ENCODE peak calls at places on chromosomes 5 and 9, in eight cellular contexts. One of them, this sample, is unnamed.
A peak's percentile ranks its signal among the peaks of the same experiment; 100 is the strongest.

GRCh38 chr9:37859043-37859442 is 44.9 kb downstream of the SLC25A51 start:
- DNase-seq in glutamatergic neuron: no peak
- DNase-seq in DMS153: no peak
- DNase-seq in astrocyte of the cerebellum: no peak
- DNase-seq in chondrocyte: no peak
- DNase-seq in NCI-H226: no peak
- DNase-seq in heart right ventricle: no peak
- DNase-seq in stimulated activated CD4-positive, alpha-beta T cell treated with anti-CD3 and anti-CD28 coated beads, Interleukin-4, amount 100 ng/mL, for 24 hours: no peak
- DNase-seq in this sample: no peak

GRCh38 chr5:57718155-57718554 is 235.5 kb upstream of the ACTBL2 start:
- DNase-seq in glutamatergic neuron: no peak
- DNase-seq in DMS153: no peak
- DNase-seq in stimulated activated CD4-positive, alpha-beta T cell treated with anti-CD3 and anti-CD28 coated beads, Interleukin-4, amount 100 ng/mL, for 24 hours: no peak
- DNase-seq in astrocyte of the cerebellum: no peak
- DNase-seq in chondrocyte: no peak
- DNase-seq in NCI-H226: no peak
- DNase-seq in heart right ventricle: no peak
- DNase-seq in this sample: no peak

GRCh38 chr9:5629312-5630037 is 568 bp downstream of the RIC1 start:
- DNase-seq in glutamatergic neuron: peak; percentile 71
- DNase-seq in stimulated activated CD4-positive, alpha-beta T cell treated with anti-CD3 and anti-CD28 coated beads, Interleukin-4, amount 100 ng/mL, for 24 hours: peak; percentile 51
- DNase-seq in DMS153: no peak
- DNase-seq in NCI-H226: no peak
- DNase-seq in chondrocyte: peak; percentile 93
- DNase-seq in heart right ventricle: peak; percentile 64
- DNase-seq in astrocyte of the cerebellum: no peak
- DNase-seq in this sample: peak; percentile 70

GRCh38 chr5:125470503-125470902 is 724.1 kb upstream of the ZNF608 start:
- DNase-seq in astrocyte of the cerebellum: no peak
- DNase-seq in heart right ventricle: no peak
- DNase-seq in chondrocyte: no peak
- DNase-seq in stimulated activated CD4-positive, alpha-beta T cell treated with anti-CD3 and anti-CD28 coated beads, Interleukin-4, amount 100 ng/mL, for 24 hours: no peak
- DNase-seq in glutamatergic neuron: no peak
- DNase-seq in DMS153: no peak
- DNase-seq in NCI-H226: no peak
- DNase-seq in this sample: no peak

GRCh38 chr9:129569506-129570449 is 51.1 kb downstream of the C9orf50 start:
- DNase-seq in chondrocyte: no peak
- DNase-seq in glutamatergic neuron: no peak
- DNase-seq in DMS153: no peak
- DNase-seq in stimulated activated CD4-positive, alpha-beta T cell treated with anti-CD3 and anti-CD28 coated beads, Interleukin-4, amount 100 ng/mL, for 24 hours: no peak
- DNase-seq in astrocyte of the cerebellum: no peak
- DNase-seq in NCI-H226: peak; percentile 50
- DNase-seq in heart right ventricle: no peak
- DNase-seq in this sample: peak; percentile 26

GRCh38 chr9:130639866-130640555 is 24.4 kb upstream of the PRDM12 start:
- DNase-seq in astrocyte of the cerebellum: no peak
- DNase-seq in chondrocyte: peak; percentile 59
- DNase-seq in DMS153: no peak
- DNase-seq in NCI-H226: no peak
- DNase-seq in glutamatergic neuron: no peak
- DNase-seq in heart right ventricle: no peak
- DNase-seq in stimulated activated CD4-positive, alpha-beta T cell treated with anti-CD3 and anti-CD28 coated beads, Interleukin-4, amount 100 ng/mL, for 24 hours: no peak
- DNase-seq in this sample: no peak

GRCh38 chr5:80184235-80185023 is 71.4 kb downstream of the SERINC5 start:
- DNase-seq in glutamatergic neuron: no peak
- DNase-seq in heart right ventricle: no peak
- DNase-seq in chondrocyte: no peak
- DNase-seq in DMS153: peak; percentile 40
- DNase-seq in astrocyte of the cerebellum: no peak
- DNase-seq in NCI-H226: no peak
- DNase-seq in stimulated activated CD4-positive, alpha-beta T cell treated with anti-CD3 and anti-CD28 coated beads, Interleukin-4, amount 100 ng/mL, for 24 hours: no peak
- DNase-seq in this sample: no peak

GRCh38 chr5:143134269-143134668 is 269.2 kb downstream of the NR3C1 start:
- DNase-seq in heart right ventricle: no peak
- DNase-seq in astrocyte of the cerebellum: no peak
- DNase-seq in DMS153: no peak
- DNase-seq in chondrocyte: no peak
- DNase-seq in glutamatergic neuron: no peak
- DNase-seq in NCI-H226: no peak
- DNase-seq in stimulated activated CD4-positive, alpha-beta T cell treated with anti-CD3 and anti-CD28 coated beads, Interleukin-4, amount 100 ng/mL, for 24 hours: no peak
- DNase-seq in this sample: no peak

GRCh38 chr5:108798866-108799265 is 51.2 kb downstream of the FER start:
- DNase-seq in chondrocyte: no peak
- DNase-seq in DMS153: no peak
- DNase-seq in stimulated activated CD4-positive, alpha-beta T cell treated with anti-CD3 and anti-CD28 coated beads, Interleukin-4, amount 100 ng/mL, for 24 hours: no peak
- DNase-seq in astrocyte of the cerebellum: no peak
- DNase-seq in heart right ventricle: no peak
- DNase-seq in glutamatergic neuron: no peak
- DNase-seq in NCI-H226: no peak
- DNase-seq in this sample: no peak

GRCh38 chr5:61659221-61659696 is 327.2 kb downstream of the ZSWIM6 start:
- DNase-seq in heart right ventricle: peak; percentile 46
- DNase-seq in DMS153: no peak
- DNase-seq in astrocyte of the cerebellum: no peak
- DNase-seq in glutamatergic neuron: no peak
- DNase-seq in chondrocyte: no peak
- DNase-seq in stimulated activated CD4-positive, alpha-beta T cell treated with anti-CD3 and anti-CD28 coated beads, Interleukin-4, amount 100 ng/mL, for 24 hours: no peak
- DNase-seq in NCI-H226: no peak
- DNase-seq in this sample: no peak

GRCh38 chr9:14910178-14910805 is at the start of gene FREM1:
- DNase-seq in astrocyte of the cerebellum: no peak
- DNase-seq in glutamatergic neuron: peak; percentile 78
- DNase-seq in NCI-H226: no peak
- DNase-seq in stimulated activated CD4-positive, alpha-beta T cell treated with anti-CD3 and anti-CD28 coated beads, Interleukin-4, amount 100 ng/mL, for 24 hours: no peak
- DNase-seq in chondrocyte: no peak
- DNase-seq in heart right ventricle: peak; percentile 25
- DNase-seq in DMS153: peak; percentile 31
- DNase-seq in this sample: no peak

GRCh38 chr5:9324348-9325056 is 221.4 kb downstream of the SEMA5A start:
- DNase-seq in NCI-H226: peak; percentile 91
- DNase-seq in astrocyte of the cerebellum: peak; percentile 16
- DNase-seq in chondrocyte: no peak
- DNase-seq in heart right ventricle: peak; percentile 19
- DNase-seq in stimulated activated CD4-positive, alpha-beta T cell treated with anti-CD3 and anti-CD28 coated beads, Interleukin-4, amount 100 ng/mL, for 24 hours: no peak
- DNase-seq in glutamatergic neuron: no peak
- DNase-seq in DMS153: peak; percentile 22
- DNase-seq in this sample: no peak

GRCh38 chr9:113593682-113594281 is 130.3 kb downstream of the RGS3 start:
- DNase-seq in NCI-H226: peak; percentile 95
- DNase-seq in glutamatergic neuron: peak; percentile 85
- DNase-seq in stimulated activated CD4-positive, alpha-beta T cell treated with anti-CD3 and anti-CD28 coated beads, Interleukin-4, amount 100 ng/mL, for 24 hours: no peak
- DNase-seq in astrocyte of the cerebellum: peak; percentile 92
- DNase-seq in heart right ventricle: peak; percentile 97
- DNase-seq in chondrocyte: peak; percentile 97
- DNase-seq in DMS153: no peak
- DNase-seq in this sample: peak; percentile 77

GRCh38 chr5:89388872-89389271 is 505.9 kb upstream of the MEF2C start:
- DNase-seq in glutamatergic neuron: no peak
- DNase-seq in heart right ventricle: no peak
- DNase-seq in DMS153: no peak
- DNase-seq in astrocyte of the cerebellum: no peak
- DNase-seq in stimulated activated CD4-positive, alpha-beta T cell treated with anti-CD3 and anti-CD28 coated beads, Interleukin-4, amount 100 ng/mL, for 24 hours: no peak
- DNase-seq in NCI-H226: no peak
- DNase-seq in chondrocyte: no peak
- DNase-seq in this sample: peak; percentile 8

GRCh38 chr9:134728801-134729495 is 87.3 kb downstream of the COL5A1 start:
- DNase-seq in NCI-H226: no peak
- DNase-seq in glutamatergic neuron: no peak
- DNase-seq in astrocyte of the cerebellum: no peak
- DNase-seq in DMS153: no peak
- DNase-seq in heart right ventricle: no peak
- DNase-seq in stimulated activated CD4-positive, alpha-beta T cell treated with anti-CD3 and anti-CD28 coated beads, Interleukin-4, amount 100 ng/mL, for 24 hours: no peak
- DNase-seq in chondrocyte: no peak
- DNase-seq in this sample: no peak

GRCh38 chr9:37611961-37612360 is 19.6 kb upstream of the TOMM5 start:
- DNase-seq in heart right ventricle: no peak
- DNase-seq in stimulated activated CD4-positive, alpha-beta T cell treated with anti-CD3 and anti-CD28 coated beads, Interleukin-4, amount 100 ng/mL, for 24 hours: no peak
- DNase-seq in DMS153: no peak
- DNase-seq in glutamatergic neuron: peak; percentile 29
- DNase-seq in NCI-H226: no peak
- DNase-seq in chondrocyte: no peak
- DNase-seq in astrocyte of the cerebellum: no peak
- DNase-seq in this sample: no peak

GRCh38 chr5:74642543-74642863 is 2.0 kb upstream of the ENC1 start:
- DNase-seq in stimulated activated CD4-positive, alpha-beta T cell treated with anti-CD3 and anti-CD28 coated beads, Interleukin-4, amount 100 ng/mL, for 24 hours: no peak
- DNase-seq in chondrocyte: no peak
- DNase-seq in NCI-H226: no peak
- DNase-seq in astrocyte of the cerebellum: no peak
- DNase-seq in glutamatergic neuron: no peak
- DNase-seq in DMS153: no peak
- DNase-seq in heart right ventricle: no peak
- DNase-seq in this sample: no peak

GRCh38 chr9:126514037-126514821 is 99.5 kb upstream of the LMX1B start:
- DNase-seq in stimulated activated CD4-positive, alpha-beta T cell treated with anti-CD3 and anti-CD28 coated beads, Interleukin-4, amount 100 ng/mL, for 24 hours: peak; percentile 55
- DNase-seq in chondrocyte: peak; percentile 83
- DNase-seq in heart right ventricle: peak; percentile 54
- DNase-seq in glutamatergic neuron: peak; percentile 83
- DNase-seq in astrocyte of the cerebellum: no peak
- DNase-seq in DMS153: no peak
- DNase-seq in NCI-H226: peak; percentile 46
- DNase-seq in this sample: no peak

GRCh38 chr9:120886490-120886967 is 9.5 kb upstream of the PHF19 start:
- DNase-seq in heart right ventricle: no peak
- DNase-seq in DMS153: no peak
- DNase-seq in glutamatergic neuron: no peak
- DNase-seq in astrocyte of the cerebellum: peak; percentile 85
- DNase-seq in chondrocyte: no peak
- DNase-seq in stimulated activated CD4-positive, alpha-beta T cell treated with anti-CD3 and anti-CD28 coated beads, Interleukin-4, amount 100 ng/mL, for 24 hours: no peak
- DNase-seq in NCI-H226: peak; percentile 67
- DNase-seq in this sample: no peak

GRCh38 chr5:13731229-13731628 is 213.3 kb downstream of the DNAH5 start:
- DNase-seq in heart right ventricle: no peak
- DNase-seq in NCI-H226: no peak
- DNase-seq in stimulated activated CD4-positive, alpha-beta T cell treated with anti-CD3 and anti-CD28 coated beads, Interleukin-4, amount 100 ng/mL, for 24 hours: no peak
- DNase-seq in glutamatergic neuron: no peak
- DNase-seq in astrocyte of the cerebellum: no peak
- DNase-seq in DMS153: no peak
- DNase-seq in chondrocyte: no peak
- DNase-seq in this sample: no peak

GRCh38 chr5:55320571-55320970 is 12.8 kb downstream of the MTREX start:
- DNase-seq in astrocyte of the cerebellum: no peak
- DNase-seq in chondrocyte: no peak
- DNase-seq in glutamatergic neuron: no peak
- DNase-seq in stimulated activated CD4-positive, alpha-beta T cell treated with anti-CD3 and anti-CD28 coated beads, Interleukin-4, amount 100 ng/mL, for 24 hours: no peak
- DNase-seq in heart right ventricle: no peak
- DNase-seq in DMS153: no peak
- DNase-seq in NCI-H226: no peak
- DNase-seq in this sample: no peak

This sample was measured in GM12865.